ENCODE peak calls at places on chromosome 18, in seven cellular contexts. One of them, this sample, is unnamed.

GRCh38 chr18:13809025-13809384 is 14.9 kb upstream of the MC5R start:
- DNase-seq in K562: no peak
- DNase-seq in GM12878: no peak
- DNase-seq in H1: no peak
- DNase-seq in HEK293T: no peak
- DNase-seq in HCT116: no peak
- DNase-seq in HepG2: no peak
- DNase-seq in this sample: no peak

GRCh38 chr18:69774831-69775230 is 172.8 kb downstream of the CD226 start:
- DNase-seq in K562: no peak
- DNase-seq in GM12878: no peak
- DNase-seq in H1: no peak
- DNase-seq in HEK293T: no peak
- DNase-seq in HCT116: no peak
- DNase-seq in HepG2: no peak
- DNase-seq in this sample: no peak

GRCh38 chr18:30451976-30452375 is 590.6 kb downstream of the DSC3 start:
- DNase-seq in K562: no peak
- DNase-seq in GM12878: no peak
- DNase-seq in H1: no peak
- DNase-seq in HEK293T: no peak
- DNase-seq in HCT116: no peak
- DNase-seq in HepG2: no peak
- DNase-seq in this sample: no peak

GRCh38 chr18:12837747-12838146 is 46.3 kb downstream of the PTPN2 start:
- DNase-seq in K562: no peak
- DNase-seq in GM12878: no peak
- DNase-seq in H1: no peak
- DNase-seq in HEK293T: no peak
- DNase-seq in HCT116: no peak
- DNase-seq in HepG2: no peak
- DNase-seq in this sample: no peak

GRCh38 chr18:41938445-41938844 is 16.6 kb upstream of the PIK3C3 start:
- DNase-seq in K562: peak
- DNase-seq in GM12878: no peak
- DNase-seq in H1: no peak
- DNase-seq in HEK293T: no peak
- DNase-seq in HCT116: no peak
- DNase-seq in HepG2: no peak
- DNase-seq in this sample: no peak

GRCh38 chr18:7784171-7784570 is 217.1 kb downstream of the PTPRM start:
- DNase-seq in K562: no peak
- DNase-seq in GM12878: no peak
- DNase-seq in H1: no peak
- DNase-seq in HEK293T: no peak
- DNase-seq in HCT116: no peak
- DNase-seq in HepG2: no peak
- DNase-seq in this sample: no peak

GRCh38 chr18:56815926-56816325 is 164.8 kb downstream of the WDR7 start:
- DNase-seq in K562: no peak
- DNase-seq in GM12878: no peak
- DNase-seq in H1: no peak
- DNase-seq in HEK293T: no peak
- DNase-seq in HCT116: no peak
- DNase-seq in HepG2: peak
- DNase-seq in this sample: no peak

GRCh38 chr18:61817086-61817485 is 75.7 kb downstream of the RNF152 start:
- DNase-seq in K562: no peak
- DNase-seq in GM12878: no peak
- DNase-seq in H1: no peak
- DNase-seq in HEK293T: no peak
- DNase-seq in HCT116: no peak
- DNase-seq in HepG2: no peak
- DNase-seq in this sample: no peak

GRCh38 chr18:524496-524895 is 24.0 kb upstream of the COLEC12 start:
- DNase-seq in K562: no peak
- DNase-seq in GM12878: no peak
- DNase-seq in H1: no peak
- DNase-seq in HEK293T: no peak
- DNase-seq in HCT116: no peak
- DNase-seq in HepG2: no peak
- DNase-seq in this sample: no peak
- TF ChIP-seq SP1 in K562: no peak
- TF ChIP-seq SP1 in GM12878: no peak
- TF ChIP-seq SP1 in H1: no peak
- TF ChIP-seq SP1 in HEK293T: no peak
- TF ChIP-seq SP1 in HCT116: no peak
- TF ChIP-seq SP1 in HepG2: no peak
- TF ChIP-seq SP1 in this sample: no peak

DNA sequence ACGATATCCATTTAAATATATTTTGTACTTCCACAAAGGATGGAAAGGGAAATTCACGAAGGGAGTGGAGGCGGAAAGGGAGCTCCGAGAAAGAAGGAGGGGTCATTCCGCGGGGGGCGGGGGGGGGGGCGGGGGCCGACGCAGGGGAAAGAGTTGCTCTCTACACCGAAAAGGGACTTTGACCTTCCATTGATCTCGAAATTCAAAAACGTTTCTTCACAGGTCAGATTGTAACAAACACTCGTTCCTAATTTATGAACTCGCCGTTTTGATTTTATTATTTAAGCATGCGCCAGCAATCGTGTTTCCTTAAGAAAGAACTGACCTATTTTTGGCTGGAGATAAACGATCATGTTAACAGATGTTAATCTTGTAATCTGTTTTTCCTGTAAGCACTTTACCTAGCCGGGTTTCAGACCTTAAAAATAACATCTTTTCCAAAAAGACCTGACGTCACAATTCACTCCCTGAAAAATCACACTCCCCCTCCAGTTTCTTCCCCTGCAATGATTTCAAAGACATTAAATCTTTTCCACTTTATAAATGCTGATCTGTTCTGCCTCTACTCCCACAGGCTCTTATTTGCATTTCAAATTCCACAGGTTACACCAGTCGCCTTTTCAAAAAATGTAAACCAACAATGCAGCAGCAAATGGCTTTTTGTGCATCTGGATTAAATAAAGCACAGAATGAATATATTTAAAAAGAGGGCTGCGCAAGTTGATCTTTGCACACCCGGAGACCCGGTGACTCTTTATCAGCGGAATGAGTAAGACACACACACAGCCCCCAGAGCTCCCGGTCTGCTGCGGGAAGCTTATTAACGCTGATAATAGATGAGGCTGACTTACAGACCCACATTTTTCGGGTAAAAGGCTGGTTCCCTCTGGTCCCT is 1.6 kb downstream of the ZNF516 start:
- DNase-seq in K562: peak
- DNase-seq in GM12878: no peak
- DNase-seq in H1: no peak
- DNase-seq in HEK293T: no peak
- DNase-seq in HCT116: no peak
- DNase-seq in HepG2: peak
- DNase-seq in this sample: no peak
- TF ChIP-seq SP1 in K562: no peak
- TF ChIP-seq SP1 in GM12878: no peak
- TF ChIP-seq SP1 in H1: no peak
- TF ChIP-seq SP1 in HEK293T: no peak
- TF ChIP-seq SP1 in HCT116: no peak
- TF ChIP-seq SP1 in HepG2: no peak
- TF ChIP-seq SP1 in this sample: no peak

DNA sequence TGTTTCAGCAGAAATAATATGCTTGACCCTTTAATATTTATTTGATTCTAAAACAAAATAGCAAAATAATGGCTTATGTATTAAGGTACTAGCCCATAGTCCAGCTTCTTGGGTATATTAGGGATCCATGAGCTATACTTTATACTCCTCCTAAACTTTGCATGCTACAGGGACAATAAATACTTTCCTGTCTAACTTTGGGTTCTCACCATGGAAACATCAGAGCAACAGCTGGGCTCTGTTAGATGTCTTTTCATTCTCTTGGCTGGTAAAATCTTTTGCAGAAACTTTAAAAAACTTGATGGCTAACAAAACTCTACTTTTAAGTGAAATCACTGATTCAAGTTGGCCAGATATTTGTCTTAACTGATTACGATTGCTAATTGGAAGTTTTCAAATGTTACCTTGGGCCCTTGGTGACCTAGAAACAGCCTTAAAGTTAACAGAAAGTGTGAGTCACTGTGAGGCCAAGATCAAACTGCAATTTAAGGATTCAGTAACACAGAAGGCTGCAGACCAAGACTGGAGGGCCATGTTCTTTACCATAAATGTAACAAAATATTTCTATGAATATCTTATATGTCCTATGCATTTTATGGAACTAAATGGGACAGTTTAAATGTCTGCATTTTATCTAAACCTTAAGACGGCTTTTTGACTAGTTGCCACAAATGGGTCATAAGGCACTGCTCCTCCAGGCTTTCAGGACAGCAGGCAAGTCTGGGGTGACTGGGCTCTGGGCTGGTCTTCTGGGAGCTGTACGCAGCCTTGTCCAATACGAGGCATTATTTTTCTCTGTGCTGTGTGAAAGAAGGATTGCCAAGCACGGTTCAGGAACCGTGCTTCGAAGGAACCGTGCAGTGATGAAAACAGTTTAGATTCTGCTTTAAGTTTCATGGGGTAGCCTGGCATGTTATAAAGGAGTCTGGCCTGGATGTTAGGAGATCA is 188.5 kb downstream of the TPGS2 start:
- DNase-seq in K562: no peak
- DNase-seq in GM12878: no peak
- DNase-seq in H1: no peak
- DNase-seq in HEK293T: no peak
- DNase-seq in HCT116: no peak
- DNase-seq in HepG2: no peak
- DNase-seq in this sample: no peak
- TF ChIP-seq SP1 in K562: no peak
- TF ChIP-seq SP1 in GM12878: no peak
- TF ChIP-seq SP1 in H1: no peak
- TF ChIP-seq SP1 in HEK293T: no peak
- TF ChIP-seq SP1 in HCT116: no peak
- TF ChIP-seq SP1 in HepG2: no peak
- TF ChIP-seq SP1 in this sample: no peak

DNA sequence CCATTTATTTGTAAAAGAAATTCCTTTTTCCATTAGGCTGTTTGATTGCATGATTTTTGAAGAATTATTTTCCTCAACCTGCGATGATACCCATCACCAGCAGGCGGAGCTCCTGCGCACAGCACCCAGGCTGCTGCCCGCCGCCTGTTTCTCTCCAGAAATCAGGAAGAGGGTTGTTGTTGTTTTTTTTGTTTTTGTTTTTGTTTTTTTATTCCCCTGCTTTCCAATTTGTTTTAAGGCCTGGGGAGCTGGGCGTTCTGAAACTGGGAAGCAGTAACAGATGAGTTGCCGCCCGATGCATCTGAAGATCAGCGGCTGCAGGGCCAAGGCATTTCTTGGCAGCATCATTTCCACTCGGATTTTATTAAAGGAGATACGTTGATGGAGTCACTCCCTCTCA is 132.1 kb downstream of the MBP start:
- DNase-seq in K562: peak
- DNase-seq in GM12878: no peak
- DNase-seq in H1: no peak
- DNase-seq in HEK293T: peak
- DNase-seq in HCT116: no peak
- DNase-seq in HepG2: no peak
- DNase-seq in this sample: peak
- TF ChIP-seq SP1 in K562: no peak
- TF ChIP-seq SP1 in GM12878: no peak
- TF ChIP-seq SP1 in H1: no peak
- TF ChIP-seq SP1 in HEK293T: no peak
- TF ChIP-seq SP1 in HCT116: no peak
- TF ChIP-seq SP1 in HepG2: no peak
- TF ChIP-seq SP1 in this sample: no peak

GRCh38 chr18:63883617-63884016 is 3.9 kb upstream of the SERPINB2 start:
- DNase-seq in K562: no peak
- DNase-seq in GM12878: no peak
- DNase-seq in H1: no peak
- DNase-seq in HEK293T: no peak
- DNase-seq in HCT116: no peak
- DNase-seq in HepG2: no peak
- DNase-seq in this sample: no peak

GRCh38 chr18:63881851-63882250 is 5.7 kb upstream of the SERPINB2 start:
- DNase-seq in K562: no peak
- DNase-seq in GM12878: no peak
- DNase-seq in H1: no peak
- DNase-seq in HEK293T: no peak
- DNase-seq in HCT116: no peak
- DNase-seq in HepG2: no peak
- DNase-seq in this sample: no peak

GRCh38 chr18:63878982-63879381 is 8.5 kb upstream of the SERPINB2 start:
- DNase-seq in K562: no peak
- DNase-seq in GM12878: no peak
- DNase-seq in H1: no peak
- DNase-seq in HEK293T: no peak
- DNase-seq in HCT116: no peak
- DNase-seq in HepG2: no peak
- DNase-seq in this sample: no peak

GRCh38 chr18:63879684-63880083 is 7.8 kb upstream of the SERPINB2 start:
- DNase-seq in K562: no peak
- DNase-seq in GM12878: no peak
- DNase-seq in H1: no peak
- DNase-seq in HEK293T: no peak
- DNase-seq in HCT116: no peak
- DNase-seq in HepG2: no peak
- DNase-seq in this sample: no peak

GRCh38 chr18:63882333-63883141 is 5.0 kb upstream of the SERPINB2 start:
- DNase-seq in K562: no peak
- DNase-seq in GM12878: no peak
- DNase-seq in H1: no peak
- DNase-seq in HEK293T: no peak
- DNase-seq in HCT116: peak
- DNase-seq in HepG2: no peak
- DNase-seq in this sample: no peak
- TF ChIP-seq SP1 in K562: no peak
- TF ChIP-seq SP1 in GM12878: no peak
- TF ChIP-seq SP1 in H1: no peak
- TF ChIP-seq SP1 in HEK293T: no peak
- TF ChIP-seq SP1 in HCT116: no peak
- TF ChIP-seq SP1 in HepG2: no peak
- TF ChIP-seq SP1 in this sample: no peak

GRCh38 chr18:3541549-3542386 is 91.8 kb downstream of the TGIF1 start:
- DNase-seq in K562: no peak
- DNase-seq in GM12878: peak
- DNase-seq in H1: no peak
- DNase-seq in HEK293T: no peak
- DNase-seq in HCT116: no peak
- DNase-seq in HepG2: no peak
- DNase-seq in this sample: no peak
- TF ChIP-seq SP1 in K562: no peak
- TF ChIP-seq SP1 in GM12878: peak
- TF ChIP-seq SP1 in H1: no peak
- TF ChIP-seq SP1 in HEK293T: no peak
- TF ChIP-seq SP1 in HCT116: no peak
- TF ChIP-seq SP1 in HepG2: no peak
- TF ChIP-seq SP1 in this sample: no peak